ENCODE peak calls at places on chromosomes 2 and 18, in five cellular contexts. One of them, this sample, is unnamed.

GRCh38 chr2:105325389-105325963 is 4.1 kb downstream of the TGFBRAP1 start:
- DNase-seq in esophagus squamous epithelium: no peak
- DNase-seq in IMR-90: peak
- DNase-seq in HepG2: no peak
- DNase-seq in upper lobe of left lung: no peak
- DNase-seq in this sample: no peak

GRCh38 chr2:70995227-70995729 is 605 bp upstream of the TEX261 start:
- DNase-seq in esophagus squamous epithelium: no peak
- DNase-seq in upper lobe of left lung: peak
- DNase-seq in IMR-90: peak
- DNase-seq in HepG2: peak
- DNase-seq in this sample: no peak

GRCh38 chr2:10035633-10036032 is 7.7 kb upstream of the KLF11 start:
- DNase-seq in upper lobe of left lung: no peak
- DNase-seq in IMR-90: no peak
- DNase-seq in esophagus squamous epithelium: no peak
- DNase-seq in HepG2: no peak
- DNase-seq in this sample: no peak

GRCh38 chr2:177332041-177332991 is 60.3 kb upstream of the AGPS start:
- DNase-seq in upper lobe of left lung: no peak
- DNase-seq in IMR-90: peak
- DNase-seq in HepG2: peak
- DNase-seq in esophagus squamous epithelium: no peak
- DNase-seq in this sample: no peak

GRCh38 chr18:67515987-67516431 is 511 bp downstream of the DSEL start:
- DNase-seq in IMR-90: peak
- DNase-seq in upper lobe of left lung: peak
- DNase-seq in esophagus squamous epithelium: no peak
- DNase-seq in HepG2: peak
- DNase-seq in this sample: peak

GRCh38 chr2:211035548-211036185 is 479.3 kb downstream of the CPS1 start:
- DNase-seq in IMR-90: peak
- DNase-seq in esophagus squamous epithelium: no peak
- DNase-seq in HepG2: peak
- DNase-seq in upper lobe of left lung: no peak
- DNase-seq in this sample: peak

GRCh38 chr18:69680128-69680527 is 267.5 kb downstream of the CD226 start:
- DNase-seq in IMR-90: no peak
- DNase-seq in esophagus squamous epithelium: no peak
- DNase-seq in HepG2: no peak
- DNase-seq in upper lobe of left lung: no peak
- DNase-seq in this sample: no peak

GRCh38 chr2:118059919-118060478 is 28.3 kb upstream of the INSIG2 start:
- DNase-seq in upper lobe of left lung: no peak
- DNase-seq in IMR-90: peak
- DNase-seq in esophagus squamous epithelium: no peak
- DNase-seq in HepG2: no peak
- DNase-seq in this sample: no peak

GRCh38 chr2:151325696-151326095 is 31.7 kb upstream of the TNFAIP6 start:
- DNase-seq in esophagus squamous epithelium: no peak
- DNase-seq in upper lobe of left lung: no peak
- DNase-seq in IMR-90: no peak
- DNase-seq in HepG2: no peak
- DNase-seq in this sample: no peak

GRCh38 chr18:23885750-23886149 is 128.8 kb upstream of the TTC39C start:
- DNase-seq in esophagus squamous epithelium: no peak
- DNase-seq in upper lobe of left lung: no peak
- DNase-seq in HepG2: no peak
- DNase-seq in IMR-90: no peak
- DNase-seq in this sample: no peak

GRCh38 chr2:190636362-190636761 is 12.5 kb upstream of the NAB1 start:
- DNase-seq in IMR-90: peak
- DNase-seq in upper lobe of left lung: no peak
- DNase-seq in HepG2: no peak
- DNase-seq in esophagus squamous epithelium: no peak
- DNase-seq in this sample: no peak

GRCh38 chr2:182715896-182716664 is at the start of gene DNAJC10:
- DNase-seq in IMR-90: peak
- DNase-seq in upper lobe of left lung: peak
- DNase-seq in HepG2: peak
- DNase-seq in esophagus squamous epithelium: peak
- DNase-seq in this sample: peak

GRCh38 chr2:136182315-136182714 is 64.4 kb upstream of the CXCR4 start:
- DNase-seq in IMR-90: no peak
- DNase-seq in esophagus squamous epithelium: no peak
- DNase-seq in HepG2: peak
- DNase-seq in upper lobe of left lung: no peak
- DNase-seq in this sample: no peak

GRCh38 chr2:46329803-46330775 is 32.9 kb downstream of the EPAS1 start:
- DNase-seq in upper lobe of left lung: no peak
- DNase-seq in esophagus squamous epithelium: no peak
- DNase-seq in IMR-90: peak
- DNase-seq in HepG2: peak
- DNase-seq in this sample: no peak

GRCh38 chr2:111534816-111535803 is 348.9 kb downstream of the ANAPC1 start:
- DNase-seq in IMR-90: peak
- DNase-seq in esophagus squamous epithelium: no peak
- DNase-seq in HepG2: peak
- DNase-seq in upper lobe of left lung: no peak
- DNase-seq in this sample: no peak

GRCh38 chr2:28049416-28049815 is 158.9 kb downstream of the BABAM2 start:
- DNase-seq in IMR-90: no peak
- DNase-seq in HepG2: no peak
- DNase-seq in upper lobe of left lung: no peak
- DNase-seq in esophagus squamous epithelium: no peak
- DNase-seq in this sample: no peak

GRCh38 chr2:41928593-41928992 is 119.2 kb upstream of the PKDCC start:
- DNase-seq in HepG2: no peak
- DNase-seq in upper lobe of left lung: no peak
- DNase-seq in IMR-90: peak
- DNase-seq in esophagus squamous epithelium: no peak
- DNase-seq in this sample: no peak

GRCh38 chr2:104849618-104850097 is 4.3 kb upstream of the POU3F3 start:
- DNase-seq in HepG2: peak
- DNase-seq in IMR-90: peak
- DNase-seq in upper lobe of left lung: no peak
- DNase-seq in esophagus squamous epithelium: no peak
- DNase-seq in this sample: no peak

GRCh38 chr2:209556354-209556961 is 132.6 kb downstream of the MAP2 start:
- DNase-seq in esophagus squamous epithelium: no peak
- DNase-seq in upper lobe of left lung: no peak
- DNase-seq in HepG2: peak
- DNase-seq in IMR-90: peak
- DNase-seq in this sample: no peak

GRCh38 chr2:199364153-199364552 is 93.6 kb downstream of the SATB2 start:
- DNase-seq in IMR-90: no peak
- DNase-seq in esophagus squamous epithelium: no peak
- DNase-seq in upper lobe of left lung: no peak
- DNase-seq in HepG2: peak
- DNase-seq in this sample: no peak

GRCh38 chr2:217893440-217893839 is 109.4 kb downstream of the TNS1 start:
- DNase-seq in HepG2: no peak
- DNase-seq in upper lobe of left lung: no peak
- DNase-seq in IMR-90: no peak
- DNase-seq in esophagus squamous epithelium: no peak
- DNase-seq in this sample: no peak

GRCh38 chr2:19932928-19933327 is 31.1 kb upstream of the TTC32 start:
- DNase-seq in HepG2: no peak
- DNase-seq in esophagus squamous epithelium: no peak
- DNase-seq in upper lobe of left lung: no peak
- DNase-seq in IMR-90: no peak
- DNase-seq in this sample: no peak

GRCh38 chr2:19936203-19936602 is 34.4 kb upstream of the TTC32 start:
- DNase-seq in upper lobe of left lung: no peak
- DNase-seq in esophagus squamous epithelium: no peak
- DNase-seq in IMR-90: no peak
- DNase-seq in HepG2: peak
- DNase-seq in this sample: no peak

GRCh38 chr2:19936979-19937378 is 35.2 kb upstream of the TTC32 start:
- DNase-seq in HepG2: no peak
- DNase-seq in IMR-90: no peak
- DNase-seq in upper lobe of left lung: no peak
- DNase-seq in esophagus squamous epithelium: no peak
- DNase-seq in this sample: no peak

GRCh38 chr2:19929226-19929625 is 27.4 kb upstream of the TTC32 start:
- DNase-seq in IMR-90: no peak
- DNase-seq in esophagus squamous epithelium: no peak
- DNase-seq in HepG2: no peak
- DNase-seq in upper lobe of left lung: no peak
- DNase-seq in this sample: no peak

DNA sequence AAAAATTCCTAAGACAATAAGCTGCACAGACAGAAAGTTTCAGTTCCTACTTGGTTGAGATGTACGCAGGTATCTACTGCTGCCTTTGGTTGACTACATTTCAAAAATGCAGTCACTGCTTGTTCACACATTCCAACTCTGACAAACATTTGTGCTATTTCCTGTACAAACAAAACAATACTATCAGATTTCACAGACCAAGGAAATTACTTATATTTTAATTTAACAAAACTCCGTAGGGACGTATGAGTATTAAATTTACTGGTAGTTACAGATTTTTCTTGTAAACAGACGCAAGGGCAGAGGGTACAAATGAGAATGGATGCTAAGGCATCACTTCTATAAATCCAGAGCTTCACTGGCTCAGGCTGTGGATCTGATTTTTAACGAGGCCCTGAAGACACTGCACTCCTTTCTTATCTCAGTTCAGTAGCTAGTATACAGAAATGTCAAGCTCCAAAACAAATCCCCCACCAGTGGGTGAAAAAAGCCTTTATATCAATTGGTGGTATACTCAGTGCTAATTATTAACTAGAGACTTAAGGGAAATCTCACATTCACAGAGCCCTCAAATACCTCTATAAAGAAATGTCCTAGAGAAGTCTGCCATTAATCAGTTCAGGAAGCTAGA is 31.7 kb upstream of the TTC32 start:
- DNase-seq in HepG2: peak
- DNase-seq in upper lobe of left lung: no peak
- DNase-seq in IMR-90: peak
- DNase-seq in esophagus squamous epithelium: no peak
- DNase-seq in this sample: no peak
- TF ChIP-seq POLR2A in HepG2: no peak
- TF ChIP-seq POLR2A in upper lobe of left lung: no peak
- TF ChIP-seq POLR2A in IMR-90: no peak
- TF ChIP-seq POLR2A in esophagus squamous epithelium: no peak
- TF ChIP-seq POLR2A in this sample: no peak

DNA sequence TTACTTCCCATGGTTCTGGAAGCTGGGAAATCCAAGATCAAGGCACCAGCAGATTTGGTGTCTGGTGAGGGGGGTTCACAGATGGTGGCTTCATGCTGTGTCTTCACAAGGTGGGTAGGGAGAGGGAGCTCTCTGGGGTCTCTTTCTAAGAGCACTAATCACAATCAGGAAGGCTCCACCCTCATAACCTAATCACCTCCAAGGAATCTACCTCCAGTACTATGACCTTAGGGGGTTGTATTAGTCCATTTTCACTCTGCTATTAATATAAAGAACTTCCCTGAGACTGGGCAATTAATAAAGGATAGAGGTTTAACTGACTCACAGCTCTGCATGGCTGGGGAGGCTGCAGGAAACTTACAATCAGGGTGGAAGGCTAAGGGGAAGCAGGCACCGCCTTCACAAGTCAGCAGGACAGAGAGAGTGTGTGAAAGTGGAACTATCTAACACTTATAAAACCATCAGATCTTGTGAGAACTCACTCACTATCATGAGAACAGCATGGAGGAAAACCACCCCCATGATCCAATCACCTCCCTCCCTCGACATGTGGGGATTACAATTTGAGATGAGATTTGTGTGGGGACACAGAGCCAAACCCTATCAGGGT is 17.6 kb downstream of the TBC1D8 start:
- DNase-seq in esophagus squamous epithelium: no peak
- DNase-seq in HepG2: no peak
- DNase-seq in IMR-90: no peak
- DNase-seq in upper lobe of left lung: no peak
- DNase-seq in this sample: no peak
- H3K4me3 ChIP-seq in esophagus squamous epithelium: no peak
- H3K4me3 ChIP-seq in HepG2: no peak
- H3K4me3 ChIP-seq in IMR-90: no peak
- H3K4me3 ChIP-seq in upper lobe of left lung: no peak
- H3K4me3 ChIP-seq in this sample: no peak

DNA sequence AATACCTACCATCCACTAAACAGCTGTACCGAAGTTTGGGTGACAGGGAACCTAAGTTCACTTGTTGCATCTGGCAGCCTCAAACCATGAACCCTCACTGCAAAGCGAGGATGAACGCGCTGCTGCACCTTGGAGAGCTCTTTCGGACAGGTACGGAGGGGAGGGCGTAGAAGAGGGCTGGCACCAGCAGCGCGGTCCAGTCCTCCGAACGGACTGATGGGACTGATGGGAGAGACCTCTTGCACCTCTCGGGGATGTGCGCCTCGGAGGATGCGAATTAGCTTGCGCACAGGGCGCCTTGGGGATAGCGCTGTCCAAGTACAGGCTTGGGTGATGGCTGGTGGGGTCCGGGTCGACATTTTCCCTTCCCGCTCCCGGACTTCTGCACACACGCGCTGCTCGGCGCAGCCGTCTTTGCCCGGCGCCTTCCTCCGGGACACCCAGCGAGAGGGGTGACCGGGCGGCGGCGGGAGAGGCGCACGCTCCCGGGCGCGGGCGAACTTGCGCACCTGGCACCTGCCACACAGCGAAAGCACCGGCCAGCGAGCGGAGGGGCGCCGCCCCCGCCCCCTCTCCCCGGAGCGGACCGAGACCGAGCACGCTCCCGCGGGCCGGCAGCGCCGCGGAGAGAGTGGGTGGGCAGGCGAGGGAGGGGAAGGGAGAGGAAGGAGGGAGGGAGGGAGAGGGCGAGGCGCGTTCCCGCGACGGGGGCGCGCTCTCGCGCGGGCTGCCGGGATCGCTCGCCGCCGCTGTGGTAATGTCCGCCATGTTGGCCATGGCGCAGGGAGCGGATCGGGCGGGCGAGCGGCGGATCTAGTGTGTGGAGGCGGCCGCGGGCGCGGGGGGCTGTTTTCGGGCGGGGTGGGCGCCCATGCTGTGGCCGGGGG is at the start of gene EPC2:
- DNase-seq in upper lobe of left lung: peak
- DNase-seq in IMR-90: peak
- DNase-seq in HepG2: peak
- DNase-seq in esophagus squamous epithelium: peak
- DNase-seq in this sample: peak
- TF ChIP-seq POLR2A in upper lobe of left lung: no peak
- TF ChIP-seq POLR2A in IMR-90: peak
- TF ChIP-seq POLR2A in HepG2: peak
- TF ChIP-seq POLR2A in esophagus squamous epithelium: no peak
- TF ChIP-seq POLR2A in this sample: peak

GRCh38 chr2:79138385-79138784 is 18.1 kb downstream of the REG1A start:
- DNase-seq in esophagus squamous epithelium: no peak
- DNase-seq in upper lobe of left lung: no peak
- DNase-seq in IMR-90: no peak
- DNase-seq in HepG2: no peak
- DNase-seq in this sample: no peak

DNA sequence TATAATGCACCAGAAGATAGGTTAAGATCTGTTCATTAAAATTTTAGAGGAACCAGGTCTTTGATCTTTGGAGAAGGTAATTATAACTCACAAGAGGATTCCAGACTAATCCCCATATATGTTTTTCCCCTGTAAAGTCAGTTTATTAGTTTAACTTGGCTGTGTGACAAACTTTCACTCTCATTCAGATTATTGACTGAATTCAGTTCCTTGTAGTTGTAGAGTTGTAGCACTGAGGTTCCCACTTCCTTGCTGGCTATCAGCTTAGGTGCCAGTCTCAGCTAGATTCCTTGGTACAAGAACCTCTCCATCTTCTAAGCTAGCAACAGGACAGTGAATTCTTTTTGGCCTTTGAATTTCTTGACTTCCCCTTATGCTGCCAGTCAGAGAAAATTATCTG is 19.1 kb downstream of the REG1A start:
- DNase-seq in IMR-90: no peak
- DNase-seq in HepG2: no peak
- DNase-seq in esophagus squamous epithelium: no peak
- DNase-seq in upper lobe of left lung: no peak
- DNase-seq in this sample: no peak
- H3K4me3 ChIP-seq in IMR-90: no peak
- H3K4me3 ChIP-seq in HepG2: no peak
- H3K4me3 ChIP-seq in esophagus squamous epithelium: no peak
- H3K4me3 ChIP-seq in upper lobe of left lung: no peak
- H3K4me3 ChIP-seq in this sample: no peak

This sample was measured in tibial nerve.